ENCODE peak calls at places on chromosomes 2 and 18, in five cellular contexts. O, N, G, V and M are unnamed samples.

GRCh38 chr2:73257425-73258125 is 23.5 kb downstream of the CCT7 start:
- DNase-seq in O (no peak), N (no peak), G (no peak), V (no peak), M (peak; percentile 69)

GRCh38 chr18:26307161-26307773 is 81.0 kb downstream of the TAF4B start:
- DNase-seq in O (no peak), N (no peak), G (no peak), V (no peak), M (no peak)

GRCh38 chr2:166862582-166863132 is 25.6 kb upstream of the XIRP2 start:
- DNase-seq in O (no peak), N (no peak), G (no peak), V (no peak), M (no peak)

GRCh38 chr2:68423966-68424650 is 43.0 kb downstream of the FBXO48 start:
- DNase-seq in O (no peak), N (no peak), G (no peak), V (no peak), M (no peak)

GRCh38 chr2:190843874-190844699 is 36.5 kb upstream of the GLS start:
- DNase-seq in O (no peak), N (no peak), G (no peak), V (no peak), M (no peak)

GRCh38 chr2:113390133-113390849 is 47.2 kb upstream of the ZNG1B start:
- DNase-seq in O (no peak), N (peak; percentile 29), G (peak; percentile 31), V (peak; percentile 66), M (peak; percentile 45)

GRCh38 chr2:170054996-170055395 is 123.0 kb upstream of the MYO3B start:
- DNase-seq in O (no peak), N (no peak), G (no peak), V (no peak), M (no peak)

GRCh38 chr18:57705861-57706590 is 84.4 kb upstream of the NARS1 start:
- DNase-seq in O (no peak), N (no peak), G (no peak), V (no peak), M (no peak)

GRCh38 chr2:40511661-40512213 is 59.8 kb upstream of the SLC8A1 start:
- DNase-seq in O (no peak), N (peak; percentile 18), G (peak; percentile 84), V (peak; percentile 58), M (no peak)

GRCh38 chr2:67604360-67604759 is 207.2 kb downstream of the ETAA1 start:
- DNase-seq in O (no peak), N (no peak), G (no peak), V (no peak), M (no peak)

GRCh38 chr2:152155209-152155608 is 20.4 kb downstream of the STAM2 start:
- DNase-seq in O (no peak), N (no peak), G (no peak), V (no peak), M (no peak)

GRCh38 chr2:6401301-6401700 is 464.4 kb downstream of the CMPK2 start:
- DNase-seq in O (no peak), N (no peak), G (no peak), V (no peak), M (no peak)

GRCh38 chr2:11858883-11859282 is 112.5 kb downstream of the LPIN1 start:
- DNase-seq in O (no peak), N (no peak), G (no peak), V (no peak), M (no peak)

GRCh38 chr2:195863121-195863520 is 205.5 kb downstream of the DNAH7 start:
- DNase-seq in O (no peak), N (no peak), G (no peak), V (no peak), M (no peak)

GRCh38 chr18:10099539-10100140 is 185.8 kb downstream of the VAPA start:
- DNase-seq in O (no peak), N (no peak), G (no peak), V (no peak), M (no peak)

GRCh38 chr2:154568413-154568812 is 130.1 kb upstream of the KCNJ3 start:
- DNase-seq in O (no peak), N (no peak), G (no peak), V (no peak), M (no peak)

GRCh38 chr2:11160256-11160655 is 5.0 kb downstream of the SLC66A3 start:
- DNase-seq in O (no peak), N (no peak), G (no peak), V (no peak), M (no peak)

GRCh38 chr2:19124135-19124534 is 234.3 kb downstream of the OSR1 start:
- DNase-seq in O (no peak), N (no peak), G (peak; percentile 66), V (no peak), M (no peak)

GRCh38 chr18:10579079-10579867 is 53.4 kb downstream of the NAPG start:
- DNase-seq in O (no peak), N (no peak), G (peak; percentile 63), V (no peak), M (no peak)

GRCh38 chr2:174563530-174564282 is 33.9 kb downstream of the WIPF1 start:
- DNase-seq in O (no peak), N (no peak), G (no peak), V (no peak), M (no peak)

GRCh38 chr2:174572556-174572955 is 25.0 kb downstream of the WIPF1 start:
- DNase-seq in O (no peak), N (no peak), G (no peak), V (no peak), M (no peak)

GRCh38 chr2:174570325-174570958 is 27.2 kb downstream of the WIPF1 start:
- DNase-seq in O (no peak), N (no peak), G (no peak), V (no peak), M (no peak)

GRCh38 chr2:174571669-174572323 is 25.8 kb downstream of the WIPF1 start:
- DNase-seq in O (no peak), N (no peak), G (no peak), V (no peak), M (no peak)

GRCh38 chr2:174568425-174568824 is 29.2 kb downstream of the WIPF1 start:
- DNase-seq in O (no peak), N (no peak), G (no peak), V (no peak), M (no peak)
- H3K4me3 ChIP-seq in O (no peak overlapping the region), N (no peak overlapping the region), G (no peak overlapping the region), V (no peak overlapping the region), M (no peak overlapping the region)

GRCh38 chr2:32495139-32495538 is 132.7 kb upstream of the TTC27 start:
- DNase-seq in O (no peak), N (no peak), G (no peak), V (no peak), M (no peak)

GRCh38 chr2:32498301-32498700 is 129.5 kb upstream of the TTC27 start:
- DNase-seq in O (no peak), N (no peak), G (no peak), V (no peak), M (no peak)

GRCh38 chr2:32491346-32491745 is 134.5 kb downstream of the BIRC6 start:
- DNase-seq in O (no peak), N (no peak), G (no peak), V (no peak), M (no peak)

GRCh38 chr2:32496657-32497056 is 131.2 kb upstream of the TTC27 start:
- DNase-seq in O (no peak), N (no peak), G (no peak), V (no peak), M (no peak)
- TF ChIP-seq CTCF in O (no peak), N (no peak), G (no peak), V (no peak), M (no peak)

DNA sequence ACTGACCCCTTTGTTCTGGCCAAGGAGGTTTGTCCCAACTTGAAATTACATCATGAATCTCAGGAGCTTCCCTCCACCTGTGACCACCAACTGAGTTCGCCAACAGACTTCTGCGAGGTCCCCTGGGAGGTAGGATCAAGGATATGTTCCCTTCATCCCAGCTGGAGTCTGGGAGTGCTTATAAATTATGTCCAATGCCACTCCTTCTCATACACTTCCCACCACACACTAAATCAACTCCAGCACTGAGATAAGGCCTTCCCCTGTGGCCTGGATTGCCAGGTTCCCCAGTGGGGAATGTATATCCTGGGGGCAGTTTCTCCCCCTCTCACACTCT is 99.2 kb downstream of the RND3 start:
- DNase-seq in O (no peak), N (no peak), G (no peak), V (no peak), M (no peak)
- H3K4me3 ChIP-seq in O (no peak overlapping the region), N (no peak overlapping the region), G (no peak overlapping the region), V (no peak overlapping the region), M (no peak overlapping the region)

DNA sequence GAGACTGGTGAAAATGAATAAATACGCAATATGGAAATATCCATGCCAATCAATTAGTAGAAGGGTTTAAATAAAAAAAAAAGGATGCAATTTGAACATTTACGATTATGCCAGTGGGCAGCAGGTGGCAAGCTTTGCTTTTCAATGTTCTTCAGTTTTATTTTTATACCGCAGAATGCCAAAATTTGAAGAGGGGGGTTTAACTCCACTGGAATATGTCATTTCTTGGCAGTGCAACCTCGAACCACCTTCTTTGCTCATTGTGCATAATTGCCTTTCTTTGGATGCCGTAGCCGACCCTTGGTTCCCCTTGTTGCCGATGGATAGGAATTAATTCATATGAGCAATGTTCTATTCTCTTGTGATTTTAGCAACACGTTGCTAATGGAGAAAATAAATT is 88.0 kb downstream of the LTBP1 start:
- DNase-seq in O (no peak), N (no peak), G (no peak), V (peak; percentile 34), M (no peak)
- TF ChIP-seq CTCF in O (peak; percentile 58), N (peak; percentile 53), G (peak; percentile 46), V (peak; percentile 36), M (peak; percentile 21)

GRCh38 chr2:240818543-240819403 is 1.2 kb downstream of the KIF1A start:
- DNase-seq in O (no peak), N (no peak), G (no peak), V (no peak), M (no peak)
- H3K4me3 ChIP-seq in O (peak overlapping the region; percentile 28), N (peak overlapping the region; percentile 51), G (no peak overlapping the region), V (no peak overlapping the region), M (peak overlapping the region; percentile 72)

GRCh38 chr2:49640630-49641029 is 486.3 kb upstream of the FSHR start:
- DNase-seq in O (no peak), N (no peak), G (no peak), V (no peak), M (no peak)

DNA sequence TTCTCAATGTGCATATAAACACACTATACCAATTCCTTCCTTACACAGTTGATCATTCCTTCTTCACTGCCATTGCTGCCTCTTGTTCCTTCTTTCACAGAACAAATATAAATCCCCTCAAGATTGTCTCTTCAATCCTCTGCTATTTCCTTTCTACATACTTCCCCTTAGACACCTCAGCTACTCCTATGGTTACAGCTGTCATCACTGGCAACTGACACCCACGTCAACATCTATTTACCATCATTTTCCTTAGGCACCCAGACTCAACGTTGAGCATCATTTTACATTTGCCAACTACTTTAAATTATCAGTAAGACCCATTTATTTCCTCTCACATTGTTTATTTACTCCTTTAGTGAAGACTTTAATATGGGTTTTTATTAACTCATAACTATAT is 488.8 kb upstream of the FSHR start:
- DNase-seq in O (no peak), N (no peak), G (no peak), V (no peak), M (no peak)
- TF ChIP-seq CTCF in O (no peak), N (no peak), G (no peak), V (no peak), M (no peak)

DNA sequence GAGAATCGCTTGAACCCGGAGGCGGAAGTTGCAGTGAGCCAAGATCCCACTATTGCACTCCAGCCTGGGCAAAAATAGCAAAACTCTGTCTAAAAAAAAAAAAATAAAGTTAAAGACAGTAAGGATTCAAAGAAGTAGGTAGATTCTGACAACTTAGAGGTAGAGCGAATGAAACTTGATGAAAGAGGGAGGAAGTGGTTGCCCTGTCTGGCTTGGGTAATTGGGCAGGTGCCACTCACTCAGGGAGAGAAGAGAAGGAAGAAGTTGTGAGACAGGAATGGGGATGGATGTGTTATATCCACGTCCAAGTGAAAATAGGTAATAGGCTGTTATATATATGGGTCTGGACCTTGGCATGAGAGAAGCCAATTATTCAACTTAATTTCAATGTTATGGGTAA is 26.3 kb downstream of the NDC80 start:
- DNase-seq in O (no peak), N (no peak), G (no peak), V (no peak), M (no peak)
- H3K4me3 ChIP-seq in O (no peak overlapping the region), N (no peak overlapping the region), G (no peak overlapping the region), V (no peak overlapping the region), M (no peak overlapping the region)